ENCODE peak calls at places on chromosomes 11 and 22, in ten cellular contexts. A is RPMI7951; C is activated naive CD8-positive, alpha-beta T cell treated with anti-CD3 and anti-CD28 coated beads, Interleukin-2, amount 50 U/mL, for 24 hours; Z is activated gamma-delta T cell; T is AML-193; X is SHP77 treated with DMSO at 0.1 percent for 48 hours; L is HCEC 1CT; Q is iPS DF 19.7; J is right cardiac atrium; B is fibroblast of lung. W is an unnamed sample.

GRCh38 chr11:95337175-95337957 is 106.4 kb upstream of the SESN3 start:
- DNase-seq in T (no peak), Q (no peak), C (peak), Z (no peak), B (peak), J (peak), A (peak), X (no peak), L (peak), W (peak)

GRCh38 chr11:125055107-125055715 is 7.9 kb upstream of the SLC37A2 start:
- DNase-seq in L (no peak), Z (no peak), B (no peak), A (no peak), T (no peak), J (no peak), X (no peak), C (no peak), Q (no peak), W (no peak)

GRCh38 chr22:47044722-47045545 is 282.5 kb downstream of the TBC1D22A start:
- DNase-seq in J (peak), T (no peak), Z (no peak), Q (no peak), A (no peak), B (no peak), C (no peak), X (no peak), L (no peak), W (no peak)

GRCh38 chr11:62958547-62959071 is 26.2 kb downstream of the SLC22A6 start:
- DNase-seq in L (peak), X (no peak), J (no peak), T (no peak), Z (no peak), B (peak), Q (no peak), C (no peak), A (peak), W (no peak)

GRCh38 chr22:24244144-24244787 is 616 bp downstream of the GGT5 start:
- DNase-seq in L (peak), X (no peak), Z (no peak), A (no peak), Q (no peak), B (peak), J (peak), T (no peak), C (no peak), W (no peak)

GRCh38 chr11:13117344-13117743 is 108.2 kb downstream of the RASSF10 start:
- DNase-seq in C (no peak), Q (no peak), X (no peak), B (no peak), J (no peak), L (no peak), A (no peak), T (no peak), Z (no peak), W (no peak)

GRCh38 chr11:63551889-63552266 is 11.3 kb downstream of the PLAAT2 start:
- DNase-seq in T (no peak), L (no peak), J (no peak), Q (no peak), Z (no peak), C (peak), A (no peak), X (no peak), B (no peak), W (no peak)

GRCh38 chr11:112880454-112880853 is 80.8 kb upstream of the NCAM1 start:
- DNase-seq in J (no peak), L (no peak), Q (no peak), T (no peak), X (no peak), Z (no peak), A (no peak), B (no peak), C (no peak), W (no peak)

GRCh38 chr11:35893796-35894475 is 49.9 kb upstream of the LDLRAD3 start:
- DNase-seq in B (peak), L (no peak), T (no peak), Z (no peak), A (peak), X (no peak), Q (no peak), J (no peak), C (no peak), W (no peak)

GRCh38 chr11:69055598-69056516 is 7.1 kb downstream of the TPCN2 start:
- DNase-seq in T (no peak), J (peak), C (peak), L (no peak), Q (no peak), Z (no peak), B (no peak), A (peak), X (no peak), W (peak)

GRCh38 chr11:69215784-69216415 is 60.2 kb downstream of the SMIM38 start:
- DNase-seq in T (no peak), C (no peak), A (peak), X (no peak), B (peak), Q (no peak), Z (no peak), L (peak), J (no peak), W (no peak)

GRCh38 chr11:75271730-75272129 is 31.2 kb downstream of the TPBGL start:
- DNase-seq in L (no peak), J (peak), C (no peak), A (no peak), T (no peak), Q (no peak), Z (no peak), X (no peak), B (no peak), W (no peak)

GRCh38 chr11:47775240-47775869 is 8.2 kb upstream of the FNBP4 start:
- DNase-seq in Z (no peak), L (no peak), C (no peak), B (no peak), J (no peak), A (no peak), Q (no peak), T (no peak), X (no peak), W (no peak)

GRCh38 chr22:50507421-50507990 is at the start of gene LMF2:
- DNase-seq in L (no peak), J (peak), X (peak), Z (peak), C (peak), A (no peak), T (peak), Q (no peak), B (no peak), W (peak)

GRCh38 chr11:120801801-120802689 is 221.9 kb upstream of the TBCEL start:
- DNase-seq in J (peak), L (peak), T (peak), C (peak), B (peak), A (peak), Q (peak), X (no peak), Z (no peak), W (peak)

GRCh38 chr22:31579835-31580242 is 82.2 kb downstream of the PISD start:
- DNase-seq in L (no peak), T (no peak), B (no peak), X (peak), C (no peak), Q (no peak), J (no peak), A (no peak), Z (no peak), W (no peak)

GRCh38 chr11:127000991-127001390 is 421 bp upstream of the KIRREL3 start:
- DNase-seq in X (no peak), C (no peak), A (no peak), J (no peak), T (no peak), L (no peak), Z (no peak), Q (no peak), B (no peak), W (no peak)

GRCh38 chr22:23384899-23385298 is 195.2 kb downstream of the IGLL1 start:
- DNase-seq in T (no peak), C (no peak), J (no peak), A (no peak), Z (no peak), X (no peak), Q (no peak), B (no peak), L (no peak), W (no peak)

GRCh38 chr22:45239378-45240136 is 1.1 kb downstream of the KIAA0930 start:
- DNase-seq in T (peak), J (no peak), X (no peak), L (no peak), Q (no peak), C (no peak), Z (no peak), A (no peak), B (no peak), W (no peak)

GRCh38 chr22:46025973-46026906 is 49.3 kb upstream of the WNT7B start:
- DNase-seq in Q (no peak), T (no peak), J (peak), Z (no peak), X (no peak), C (no peak), B (no peak), L (no peak), A (no peak), W (peak)

GRCh38 chr11:12363373-12363772 is 14.0 kb upstream of the PARVA start:
- DNase-seq in L (no peak), B (no peak), X (no peak), C (no peak), A (no peak), Q (no peak), J (no peak), T (no peak), Z (no peak), W (no peak)

GRCh38 chr22:34850010-34850409 is 215.9 kb upstream of the ISX start:
- DNase-seq in A (peak), X (no peak), Z (no peak), B (no peak), L (no peak), C (no peak), J (no peak), Q (no peak), T (no peak), W (no peak)

GRCh38 chr22:38655532-38656255 is 498 bp downstream of the FAM227A start:
- DNase-seq in Z (no peak), X (peak), L (peak), Q (no peak), B (peak), C (no peak), J (no peak), A (no peak), T (no peak), W (no peak)

GRCh38 chr11:995752-996420 is 40.6 kb downstream of the MUC6 start:
- DNase-seq in X (no peak), T (no peak), L (no peak), J (no peak), C (no peak), A (no peak), Q (no peak), B (peak), Z (no peak), W (peak)

GRCh38 chr11:115930886-115931537 is 426.8 kb upstream of the CADM1 start:
- DNase-seq in A (peak), X (no peak), B (no peak), J (no peak), L (no peak), T (no peak), Q (no peak), C (no peak), Z (no peak), W (no peak)

GRCh38 chr22:17380711-17381087 is 11.4 kb downstream of the CECR2 start:
- DNase-seq in Z (no peak), Q (no peak), L (no peak), X (no peak), T (no peak), J (no peak), A (no peak), B (no peak), C (no peak), W (no peak)

GRCh38 chr22:26592368-26593015 is 2.6 kb upstream of the TPST2 start:
- DNase-seq in Q (no peak), Z (no peak), C (peak), A (no peak), L (no peak), B (no peak), X (no peak), T (peak), J (no peak), W (peak)

GRCh38 chr11:32466279-32466915 is 31.1 kb upstream of the WT1 start:
- DNase-seq in C (no peak), X (no peak), Z (no peak), L (no peak), B (no peak), J (no peak), T (no peak), A (peak), Q (no peak), W (no peak)

GRCh38 chr11:1205987-1206331 is 16.9 kb upstream of the MUC5B start:
- DNase-seq in A (no peak), C (no peak), T (no peak), Z (no peak), B (no peak), L (no peak), J (no peak), Q (no peak), X (no peak), W (peak)

GRCh38 chr22:20002098-20002497 is 14.5 kb downstream of the ARVCF start:
- DNase-seq in B (no peak), J (peak), Z (no peak), A (no peak), L (no peak), C (no peak), T (no peak), Q (no peak), X (no peak), W (no peak)

GRCh38 chr11:64053699-64054098 is 18.0 kb downstream of the FLRT1 start:
- DNase-seq in L (no peak), Z (no peak), B (no peak), Q (peak), A (no peak), C (no peak), T (no peak), X (no peak), J (no peak), W (no peak)

GRCh38 chr22:22109693-22110466 is 127.3 kb upstream of the TOP3B start:
- DNase-seq in J (no peak), T (no peak), X (no peak), A (no peak), L (no peak), Z (no peak), Q (no peak), B (no peak), C (no peak), W (no peak)

GRCh38 chr11:67492069-67492727 is 9.4 kb downstream of the AIP start:
- DNase-seq in Z (no peak), X (no peak), L (no peak), Q (no peak), J (no peak), T (no peak), C (no peak), A (no peak), B (no peak), W (no peak)

GRCh38 chr11:117356126-117356761 is 28.6 kb downstream of the CEP164 start:
- DNase-seq in Z (no peak), J (no peak), X (no peak), L (no peak), A (no peak), T (no peak), B (no peak), C (no peak), Q (no peak), W (no peak)

GRCh38 chr11:114183041-114183511 is 113.1 kb upstream of the NNMT start:
- DNase-seq in C (peak), B (no peak), J (no peak), T (no peak), L (no peak), Q (no peak), Z (peak), X (no peak), A (no peak), W (peak)

W was measured in upper lobe of left lung.